ENCODE peak calls at places on chromosomes 13 and 19, in ten cellular contexts. F, Q, M, G, H, R, T, B, P and I are unnamed samples.

GRCh38 chr13:98022210-98022609 is 68.7 kb downstream of the IPO5 start:
- DNase-seq in F (peak; percentile 7), B (no peak), P (no peak), M (no peak), R (no peak), Q (no peak), H (no peak), G (peak; percentile 79), T (no peak), I (no peak)

GRCh38 chr13:93230466-93230865 is 3.9 kb downstream of the GPC6 start:
- DNase-seq in T (no peak), G (no peak), M (no peak), P (no peak), H (no peak), B (no peak), R (no peak), F (no peak), Q (no peak), I (no peak)

GRCh38 chr13:42754801-42755513 is 26.4 kb upstream of the FAM216B start:
- DNase-seq in F (no peak), G (peak; percentile 51), M (no peak), H (no peak), P (no peak), B (no peak), T (no peak), Q (no peak), R (no peak), I (no peak)

GRCh38 chr19:29533578-29534544 is 8.1 kb downstream of the VSTM2B start:
- DNase-seq in H (peak; percentile 41), G (no peak), B (no peak), Q (no peak), T (no peak), F (no peak), P (no peak), R (no peak), M (no peak), I (no peak)

GRCh38 chr13:32153056-32153455 is 121.5 kb downstream of the FRY start:
- DNase-seq in F (no peak), R (no peak), H (no peak), M (no peak), P (no peak), B (peak; percentile 20), G (no peak), Q (no peak), T (no peak), I (no peak)

GRCh38 chr19:46383171-46383815 is 30.1 kb downstream of the CCDC8 start:
- DNase-seq in P (no peak), R (no peak), T (no peak), M (no peak), F (no peak), H (peak; percentile 30), G (no peak), Q (no peak), B (no peak), I (no peak)

GRCh38 chr19:17778621-17779280 is 16.2 kb upstream of the B3GNT3 start:
- DNase-seq in F (no peak), B (no peak), R (no peak), Q (no peak), P (no peak), T (no peak), G (no peak), H (no peak), M (no peak), I (no peak)

GRCh38 chr13:78168981-78169380 is 250.3 kb upstream of the EDNRB start:
- DNase-seq in P (no peak), H (no peak), Q (no peak), R (no peak), G (no peak), B (no peak), T (no peak), M (no peak), F (no peak), I (no peak)

GRCh38 chr19:18785179-18786124 is 5.7 kb downstream of the COMP start:
- DNase-seq in M (peak; percentile 76), H (peak; percentile 83), R (peak; percentile 55), Q (peak; percentile 88), P (peak; percentile 76), B (peak; percentile 74), F (peak; percentile 81), G (peak; percentile 50), T (peak; percentile 60), I (no peak)

GRCh38 chr19:58084596-58085347 is 13.3 kb downstream of the ZSCAN18 start:
- DNase-seq in R (no peak), M (no peak), T (no peak), P (no peak), B (no peak), H (no peak), F (no peak), Q (no peak), G (no peak), I (no peak)
- H3K9me3 ChIP-seq in R (no peaks in the 10 kb centered on the region), M (peaks cover 40% of the 10 kb centered on the region), T (peaks cover 10% of the 10 kb centered on the region), P (no peaks in the 10 kb centered on the region), B (peaks cover 83% of the 10 kb centered on the region), H (peaks cover 39% of the 10 kb centered on the region), F (peaks cover 4% of the 10 kb centered on the region), Q (peaks cover 62% of the 10 kb centered on the region), G (no peaks in the 10 kb centered on the region), I (peaks cover 96% of the 10 kb centered on the region)

GRCh38 chr19:4075373-4075772 is 8.7 kb upstream of the ZBTB7A start:
- DNase-seq in H (no peak), P (no peak), T (no peak), R (no peak), B (no peak), F (no peak), G (no peak), Q (no peak), M (no peak), I (no peak)

GRCh38 chr19:4077011-4077382 is 10.3 kb upstream of the ZBTB7A start:
- DNase-seq in Q (no peak), H (no peak), B (no peak), R (no peak), P (no peak), T (no peak), M (no peak), F (no peak), G (peak; percentile 46), I (no peak)

GRCh38 chr19:4081441-4082129 is 14.9 kb upstream of the ZBTB7A start:
- DNase-seq in P (no peak), H (no peak), B (peak; percentile 44), F (no peak), G (no peak), M (no peak), R (no peak), Q (peak; percentile 53), T (no peak), I (no peak)

GRCh38 chr19:4080473-4080872 is 13.8 kb upstream of the ZBTB7A start:
- DNase-seq in M (no peak), H (no peak), B (no peak), Q (no peak), R (no peak), P (no peak), G (no peak), T (no peak), F (no peak), I (no peak)

DNA sequence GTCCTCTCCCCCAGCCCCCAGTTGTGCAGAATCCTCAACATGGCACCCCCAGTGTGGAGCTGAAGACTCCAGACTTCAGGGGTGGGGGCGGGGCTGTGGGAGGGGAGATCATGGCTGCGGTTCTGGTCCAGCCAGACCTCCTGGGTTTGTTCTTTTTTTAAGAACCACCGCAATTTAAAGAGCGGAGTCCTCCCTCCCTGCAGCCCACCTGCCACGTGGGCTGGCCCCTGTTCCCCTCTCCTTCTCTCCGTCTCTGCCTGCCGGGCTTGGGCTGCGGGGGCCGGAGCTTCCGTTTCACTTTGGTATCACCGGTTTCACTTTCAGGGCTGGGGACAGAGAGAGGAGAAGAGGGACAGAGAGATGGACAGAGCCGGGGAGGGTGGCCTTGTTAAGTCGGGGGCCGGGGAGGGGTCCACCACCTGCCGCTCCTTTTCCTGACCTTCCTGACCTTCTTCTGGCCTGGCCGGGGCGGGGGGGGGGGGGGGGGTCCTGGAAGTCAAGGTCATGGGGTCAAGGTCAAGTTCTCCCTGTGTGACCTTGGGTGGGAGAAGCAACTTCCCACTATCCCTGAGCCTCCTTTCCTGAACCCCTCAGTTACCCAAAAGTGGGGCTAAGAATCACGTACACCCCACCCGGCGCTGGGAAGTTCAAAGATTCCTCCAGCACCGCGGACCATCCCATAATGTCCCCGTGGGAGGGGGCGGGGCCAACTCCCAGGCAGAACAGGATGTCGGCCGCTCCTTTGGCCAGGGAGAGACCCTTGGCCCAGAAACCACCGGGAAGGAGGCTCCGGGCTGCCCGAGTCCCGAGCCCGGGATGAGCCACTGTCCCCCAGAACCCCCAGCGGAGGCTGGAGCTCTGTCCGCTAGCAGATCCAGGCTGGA is 11.3 kb upstream of the ZBTB7A start:
- DNase-seq in M (peak; percentile 49), T (no peak), P (peak; percentile 74), F (peak; percentile 76), H (peak; percentile 89), B (no peak), G (peak; percentile 63), Q (peak; percentile 86), R (peak; percentile 75), I (no peak)
- TF ChIP-seq POLR2A in M (no peak), T (no peak), P (no peak), F (no peak), H (no peak), B (no peak), G (no peak), Q (peak; percentile 30), R (no peak), I (no peak)

GRCh38 chr13:111202149-111202548 is 87.0 kb downstream of the ARHGEF7 start:
- DNase-seq in B (no peak), G (peak; percentile 42), H (no peak), T (no peak), R (no peak), F (no peak), M (no peak), Q (no peak), P (no peak), I (no peak)

GRCh38 chr13:111202745-111203144 is 87.6 kb downstream of the ARHGEF7 start:
- DNase-seq in B (peak; percentile 26), P (peak; percentile 51), T (peak; percentile 6), M (no peak), F (no peak), G (no peak), H (no peak), Q (no peak), R (peak; percentile 46), I (no peak)

GRCh38 chr13:111203742-111204386 is 88.8 kb downstream of the ARHGEF7 start:
- DNase-seq in Q (no peak), G (no peak), R (peak; percentile 41), M (no peak), P (no peak), H (no peak), F (no peak), T (no peak), B (no peak), I (no peak)

GRCh38 chr13:111201304-111201940 is 86.3 kb downstream of the ARHGEF7 start:
- DNase-seq in F (no peak), R (no peak), B (no peak), H (no peak), P (no peak), T (no peak), M (no peak), G (no peak), Q (no peak), I (no peak)

GRCh38 chr13:111198979-111199378 is 83.9 kb downstream of the ARHGEF7 start:
- DNase-seq in G (no peak), T (no peak), F (no peak), M (no peak), R (no peak), P (no peak), Q (no peak), H (no peak), B (no peak), I (no peak)
- H3K9me3 ChIP-seq in G (no peaks in the 10 kb centered on the region), T (no peaks in the 10 kb centered on the region), F (no peaks in the 10 kb centered on the region), M (no peaks in the 10 kb centered on the region), R (no peaks in the 10 kb centered on the region), P (no peaks in the 10 kb centered on the region), Q (no peaks in the 10 kb centered on the region), H (no peaks in the 10 kb centered on the region), B (no peaks in the 10 kb centered on the region), I (no peaks in the 10 kb centered on the region)

GRCh38 chr13:40611004-40611403 is 55.4 kb downstream of the FOXO1 start:
- DNase-seq in M (no peak), H (no peak), F (no peak), P (no peak), T (no peak), Q (no peak), R (no peak), B (no peak), G (no peak), I (no peak)
- TF ChIP-seq POLR2A in M (no peak), H (no peak), F (no peak), P (no peak), T (no peak), Q (no peak), R (no peak), B (no peak), G (no peak), I (no peak)